ENCODE peak calls at places on chromosomes 2 and 18, in eight cellular contexts. I, L, W, Z, U, C, N and J are unnamed samples.

GRCh38 chr2:149084924-149085795 is 46.7 kb downstream of the LYPD6B start:
- DNase-seq in I (no peak), L (no peak), W (no peak), Z (no peak), U (no peak), C (no peak), N (no peak), J (no peak)

GRCh38 chr18:21831413-21831831 is 90.8 kb downstream of the MIB1 start:
- DNase-seq in I (no peak), L (no peak), W (no peak), Z (no peak), U (no peak), C (no peak), N (no peak), J (peak)

GRCh38 chr2:143716527-143716926 is 587.3 kb downstream of the ARHGAP15 start:
- DNase-seq in I (no peak), L (no peak), W (no peak), Z (no peak), U (no peak), C (no peak), N (no peak), J (no peak)

GRCh38 chr2:1854747-1855146 is 110.4 kb upstream of the PXDN start:
- DNase-seq in I (no peak), L (peak), W (peak), Z (peak), U (no peak), C (no peak), N (peak), J (peak)

GRCh38 chr2:128930101-128930500 is 611.4 kb upstream of the HS6ST1 start:
- DNase-seq in I (no peak), L (no peak), W (no peak), Z (no peak), U (no peak), C (no peak), N (no peak), J (no peak)

GRCh38 chr2:118292991-118293390 is 204.7 kb downstream of the INSIG2 start:
- DNase-seq in I (no peak), L (no peak), W (no peak), Z (no peak), U (no peak), C (no peak), N (no peak), J (no peak)

GRCh38 chr2:209416913-209417312 is 6.9 kb upstream of the MAP2 start:
- DNase-seq in I (no peak), L (no peak), W (no peak), Z (no peak), U (no peak), C (no peak), N (no peak), J (no peak)

GRCh38 chr2:158502984-158503383 is 46.2 kb downstream of the PKP4 start:
- DNase-seq in I (no peak), L (no peak), W (no peak), Z (no peak), U (no peak), C (peak), N (peak), J (no peak)

GRCh38 chr2:232633413-232634318 is at the start of gene EFHD1:
- DNase-seq in I (peak), L (peak), W (peak), Z (peak), U (peak), C (peak), N (no peak), J (peak)

GRCh38 chr2:11829324-11829946 is 83.0 kb downstream of the LPIN1 start:
- DNase-seq in I (peak), L (peak), W (peak), Z (peak), U (peak), C (peak), N (peak), J (peak)